ENCODE peak calls at places on chromosome 21, in five cellular contexts. A is GM13976, M is HEK293T, T is SK-N-SH, V is NCI-H1105 treated with DMSO at 0.1 percent for 48 hours. E is an unnamed sample.

GRCh38 chr21:32868631-32869454 is 97.3 kb upstream of the PAXBP1 start:
- DNase-seq in A (no peak), M (no peak), T (no peak), V (no peak), E (no peak)

GRCh38 chr21:37193006-37193405 is 74.1 kb downstream of the VPS26C start:
- DNase-seq in A (no peak), M (no peak), T (no peak), V (no peak), E (peak; percentile 80)

GRCh38 chr21:45419162-45419561 is 14.2 kb downstream of the COL18A1 start:
- DNase-seq in A (no peak), M (no peak), T (no peak), V (no peak), E (no peak)

GRCh38 chr21:42102063-42102462 is 30.9 kb downstream of the UMODL1 start:
- DNase-seq in A (no peak), M (no peak), T (no peak), V (no peak), E (no peak)

GRCh38 chr21:46111857-46112730 is 14.2 kb downstream of the COL6A2 start:
- DNase-seq in A (no peak), M (no peak), T (peak; percentile 11), V (no peak), E (no peak)

GRCh38 chr21:35026617-35027557 is 22.2 kb downstream of the RUNX1 start:
- DNase-seq in A (peak; percentile 75), M (no peak), T (no peak), V (no peak), E (peak; percentile 39)

GRCh38 chr21:31132574-31133242 is 94.4 kb upstream of the KRTAP19-8 start:
- DNase-seq in A (no peak), M (no peak), T (no peak), V (no peak), E (no peak)

GRCh38 chr21:36004441-36004840 is 55.9 kb downstream of the SETD4 start:
- DNase-seq in A (no peak), M (no peak), T (peak; percentile 30), V (no peak), E (no peak)

GRCh38 chr21:32483293-32483595 is 70.7 kb downstream of the EVA1C start:
- DNase-seq in A (no peak), M (no peak), T (no peak), V (peak; percentile 5), E (no peak)

GRCh38 chr21:20999567-21000169 is 1.5 kb downstream of the NCAM2 start:
- DNase-seq in A (peak; percentile 46), M (peak; percentile 51), T (peak; percentile 62), V (peak; percentile 59), E (no peak)

GRCh38 chr21:33924766-33925100 is 9.1 kb upstream of the ATP5PO start:
- DNase-seq in A (no peak), M (no peak), T (peak; percentile 32), V (no peak), E (no peak)

GRCh38 chr21:33762798-33763572 is 120.7 kb downstream of the ITSN1 start:
- DNase-seq in A (no peak), M (no peak), T (no peak), V (no peak), E (no peak)

GRCh38 chr21:44475266-44475665 is 20.0 kb downstream of the LRRC3 start:
- DNase-seq in A (no peak), M (no peak), T (no peak), V (no peak), E (no peak)

GRCh38 chr21:46181436-46181835 is 2.8 kb downstream of the SPATC1L start:
- DNase-seq in A (no peak), M (no peak), T (no peak), V (no peak), E (no peak)

GRCh38 chr21:46118305-46118870 is 20.5 kb downstream of the COL6A2 start:
- DNase-seq in A (no peak), M (no peak), T (peak; percentile 28), V (no peak), E (no peak)

GRCh38 chr21:20639026-20639425 is 359.2 kb upstream of the NCAM2 start:
- DNase-seq in A (no peak), M (no peak), T (no peak), V (no peak), E (no peak)

E was measured in NT2/D1.